ENCODE peak calls at places on chromosomes 12 and 14, in five cellular contexts. Z is astrocyte of the cerebellum, V is Peyer's patch, M is A549, H is tibial nerve. C is an unnamed sample.
A peak's percentile ranks its signal among the peaks of the same experiment; 100 is the strongest.

GRCh38 chr14:61233436-61233956 is 47.6 kb downstream of the TMEM30B start:
- DNase-seq in H (no peak), M (no peak), Z (no peak), V (no peak), C (no peak)

GRCh38 chr12:15830538-15830937 is 41.4 kb upstream of the EPS8 start:
- DNase-seq in V (no peak), M (no peak), Z (peak; percentile 31), H (no peak), C (peak; percentile 27)

GRCh38 chr12:15268927-15269552 is 47.8 kb upstream of the RERG start:
- DNase-seq in Z (peak; percentile 58), M (peak; percentile 62), H (no peak), V (peak; percentile 55), C (peak; percentile 73)

GRCh38 chr14:103916636-103917262 is 11.5 kb upstream of the TDRD9 start:
- DNase-seq in Z (no peak), M (no peak), H (no peak), V (peak; percentile 8), C (peak; percentile 22)

GRCh38 chr14:50599700-50600444 is 39.9 kb downstream of the ATL1 start:
- DNase-seq in Z (peak; percentile 35), H (no peak), V (no peak), M (peak; percentile 14), C (peak; percentile 72)

GRCh38 chr12:112937741-112938719 is at the start of gene OAS3:
- DNase-seq in Z (peak; percentile 39), M (peak; percentile 73), V (peak; percentile 91), H (peak; percentile 72), C (peak; percentile 88)

GRCh38 chr14:56137842-56138241 is 19.6 kb downstream of the PELI2 start:
- DNase-seq in Z (no peak), V (no peak), M (no peak), H (no peak), C (no peak)

GRCh38 chr14:53378142-53378541 is 225.0 kb upstream of the DDHD1 start:
- DNase-seq in M (no peak), V (no peak), H (no peak), Z (no peak), C (no peak)

GRCh38 chr12:115079760-115080159 is 395.8 kb upstream of the TBX3 start:
- DNase-seq in H (no peak), M (no peak), V (no peak), Z (no peak), C (no peak)

GRCh38 chr12:73935817-73936216 is 601.8 kb upstream of the ATXN7L3B start:
- DNase-seq in V (no peak), M (no peak), Z (no peak), H (no peak), C (no peak)

GRCh38 chr14:35416108-35416750 is 11.7 kb upstream of the NFKBIA start:
- DNase-seq in H (no peak), Z (no peak), M (no peak), V (no peak), C (no peak)

GRCh38 chr12:70660620-70661219 is 23.5 kb upstream of the PTPRB start:
- DNase-seq in M (no peak), Z (no peak), V (no peak), H (no peak), C (peak; percentile 29)

DNA sequence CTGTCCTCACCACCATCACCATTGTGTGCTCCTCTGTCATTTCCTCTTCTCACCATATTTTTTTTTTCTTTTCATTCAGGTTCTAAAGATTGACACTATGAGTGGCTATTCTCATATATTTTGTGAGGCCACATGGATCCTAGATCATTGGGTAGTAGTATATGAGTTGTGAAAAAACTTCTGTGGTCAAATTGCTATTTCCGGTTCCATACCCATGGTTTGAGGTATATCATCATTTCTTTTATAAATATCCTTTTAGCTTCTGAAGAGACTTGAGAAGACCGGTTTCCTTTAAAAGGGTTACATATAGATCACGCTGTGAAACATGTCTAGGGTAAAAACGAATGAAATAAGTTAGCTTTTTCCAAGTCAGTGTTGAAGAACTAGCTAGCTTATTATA is 769.3 kb downstream of the NOVA1 start:
- DNase-seq in V (no peak), Z (no peak), M (no peak), H (no peak), C (no peak)
- TF ChIP-seq CTCF in V (no peak), Z (no peak), M (no peak), H (no peak), C (no peak)

GRCh38 chr14:22071001-22071400 is 397.4 kb upstream of the OR4E1 start:
- DNase-seq in Z (no peak), H (no peak), M (no peak), V (peak; percentile 83), C (no peak)
- H3K4me3 ChIP-seq in Z (no peak overlapping the region), H (no peak overlapping the region), M (no peak overlapping the region), V (peak overlapping the region; percentile 9), C (no peak overlapping the region)

GRCh38 chr14:24852312-24853060 is 197.5 kb downstream of the STXBP6 start:
- DNase-seq in Z (no peak), H (no peak), M (no peak), V (peak; percentile 68), C (no peak)
- TF ChIP-seq CTCF in Z (no peak), H (no peak), M (no peak), V (peak; percentile 48), C (no peak)

GRCh38 chr14:21071225-21072041 is 1.3 kb downstream of the ARHGEF40 start:
- DNase-seq in V (peak; percentile 89), Z (peak; percentile 83), M (peak; percentile 37), H (peak; percentile 70), C (peak; percentile 90)
- H3K4me3 ChIP-seq in V (peak overlapping the region; percentile 82), Z (peak overlapping the region; percentile 90), M (peak overlapping the region; percentile 79), H (peak overlapping the region; percentile 88), C (peak overlapping the region; percentile 83)

GRCh38 chr12:91991397-91992187 is 154.1 kb downstream of the BTG1 start:
- DNase-seq in M (no peak), Z (no peak), H (no peak), V (no peak), C (no peak)
- TF ChIP-seq CTCF in M (no peak), Z (no peak), H (no peak), V (no peak), C (no peak)

DNA sequence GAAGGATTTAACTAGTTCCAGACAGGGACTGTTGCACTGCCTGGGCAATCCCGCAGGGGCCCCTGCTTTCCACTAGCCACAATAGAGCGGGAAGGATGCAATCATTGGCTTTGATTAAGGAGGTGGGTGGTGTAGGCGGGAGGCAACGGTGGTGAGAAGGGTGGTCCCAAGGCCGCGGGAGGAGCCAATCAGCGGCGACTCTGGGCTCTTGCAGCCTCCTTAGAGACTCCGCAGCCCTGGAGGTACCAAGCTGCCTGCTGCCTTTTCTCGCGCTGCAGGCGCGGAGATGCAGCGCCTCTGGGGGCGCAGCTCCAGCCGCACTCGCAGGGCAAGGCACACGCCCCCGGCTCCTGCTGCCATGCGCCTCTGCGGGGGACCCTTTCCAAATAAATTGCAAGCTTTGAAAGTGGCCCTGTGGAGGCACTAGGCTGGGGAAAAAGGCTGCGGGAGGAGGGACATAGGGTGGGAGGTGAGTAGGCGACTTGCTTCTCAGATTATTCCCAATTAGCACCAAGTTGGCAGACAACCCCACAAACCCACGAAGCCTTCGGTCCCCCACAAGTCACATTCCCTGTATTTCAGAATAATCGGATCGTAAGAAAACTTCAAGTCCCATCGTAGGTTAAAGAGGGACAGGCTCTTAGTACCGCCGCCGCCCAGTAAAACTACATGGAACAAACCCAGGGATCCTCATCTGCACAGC is 860 bp upstream of the KCNA1 start:
- DNase-seq in Z (peak; percentile 57), V (no peak), M (no peak), H (no peak), C (no peak)
- H3K4me3 ChIP-seq in Z (peak overlapping the region; percentile 60), V (peak overlapping the region; percentile 52), M (no peak overlapping the region), H (peak overlapping the region; percentile 48), C (no peak overlapping the region)

GRCh38 chr12:6430124-6430989 is 14.4 kb upstream of the CD27 start:
- DNase-seq in H (peak; percentile 84), V (peak; percentile 89), M (peak; percentile 93), Z (peak; percentile 82), C (peak; percentile 99)
- TF ChIP-seq CTCF in H (peak; percentile 23), V (peak; percentile 11), M (no peak), Z (no peak), C (no peak)

GRCh38 chr12:76449993-76450392 is 101.8 kb upstream of the BBS10 start:
- DNase-seq in V (no peak), H (no peak), M (no peak), Z (no peak), C (no peak)
- H3K4me3 ChIP-seq in V (no peak overlapping the region), H (no peak overlapping the region), M (no peak overlapping the region), Z (no peak overlapping the region), C (no peak overlapping the region)

GRCh38 chr14:96421236-96421635 is 29.3 kb downstream of the AK7 start:
- DNase-seq in V (no peak), H (no peak), M (no peak), Z (no peak), C (peak; percentile 13)
- TF ChIP-seq CTCF in V (no peak), H (no peak), M (no peak), Z (no peak), C (no peak)